ENCODE peak calls at places on chromosomes 3 and 15, in nine cellular contexts. One of them, this sample, is unnamed.

GRCh38 chr15:24862726-24863521 is 91.9 kb upstream of the SNRPN start:
- DNase-seq in stimulated activated CD4-positive, alpha-beta T cell treated with anti-CD3 and anti-CD28 coated beads, Interleukin-12 subunit alpha, Interleukin-12 subunit beta, amount 100 ng/mL, for 24 hours: no peak
- DNase-seq in fibroblast of mammary gland: no peak
- DNase-seq in SW480: no peak
- DNase-seq in putamen: no peak
- DNase-seq in substantia nigra: no peak
- DNase-seq in SK-MEL-5: no peak
- DNase-seq in NCI-H460: no peak
- DNase-seq in NCI-H2081: no peak
- DNase-seq in this sample: no peak

GRCh38 chr3:118974356-118975097 is 60.1 kb downstream of the IGSF11 start:
- DNase-seq in SK-MEL-5: no peak
- DNase-seq in substantia nigra: no peak
- DNase-seq in putamen: no peak
- DNase-seq in NCI-H2081: no peak
- DNase-seq in stimulated activated CD4-positive, alpha-beta T cell treated with anti-CD3 and anti-CD28 coated beads, Interleukin-12 subunit alpha, Interleukin-12 subunit beta, amount 100 ng/mL, for 24 hours: no peak
- DNase-seq in fibroblast of mammary gland: no peak
- DNase-seq in NCI-H460: no peak
- DNase-seq in SW480: no peak
- DNase-seq in this sample: no peak

GRCh38 chr15:79184465-79184892 is 93.9 kb upstream of the RASGRF1 start:
- DNase-seq in stimulated activated CD4-positive, alpha-beta T cell treated with anti-CD3 and anti-CD28 coated beads, Interleukin-12 subunit alpha, Interleukin-12 subunit beta, amount 100 ng/mL, for 24 hours: peak
- DNase-seq in fibroblast of mammary gland: peak
- DNase-seq in SW480: peak
- DNase-seq in NCI-H2081: peak
- DNase-seq in SK-MEL-5: peak
- DNase-seq in substantia nigra: peak
- DNase-seq in putamen: peak
- DNase-seq in NCI-H460: peak
- DNase-seq in this sample: peak

GRCh38 chr15:24745276-24745675 is 69.7 kb downstream of the NPAP1 start:
- DNase-seq in substantia nigra: no peak
- DNase-seq in putamen: no peak
- DNase-seq in stimulated activated CD4-positive, alpha-beta T cell treated with anti-CD3 and anti-CD28 coated beads, Interleukin-12 subunit alpha, Interleukin-12 subunit beta, amount 100 ng/mL, for 24 hours: no peak
- DNase-seq in SW480: no peak
- DNase-seq in NCI-H2081: no peak
- DNase-seq in NCI-H460: no peak
- DNase-seq in fibroblast of mammary gland: no peak
- DNase-seq in SK-MEL-5: no peak
- DNase-seq in this sample: no peak

GRCh38 chr3:30343067-30343831 is 263.2 kb upstream of the TGFBR2 start:
- DNase-seq in stimulated activated CD4-positive, alpha-beta T cell treated with anti-CD3 and anti-CD28 coated beads, Interleukin-12 subunit alpha, Interleukin-12 subunit beta, amount 100 ng/mL, for 24 hours: no peak
- DNase-seq in SW480: no peak
- DNase-seq in fibroblast of mammary gland: no peak
- DNase-seq in substantia nigra: no peak
- DNase-seq in putamen: no peak
- DNase-seq in NCI-H460: no peak
- DNase-seq in NCI-H2081: no peak
- DNase-seq in SK-MEL-5: no peak
- DNase-seq in this sample: no peak

GRCh38 chr3:54549607-54550006 is 378.3 kb downstream of the LRTM1 start:
- DNase-seq in substantia nigra: no peak
- DNase-seq in fibroblast of mammary gland: no peak
- DNase-seq in NCI-H2081: no peak
- DNase-seq in stimulated activated CD4-positive, alpha-beta T cell treated with anti-CD3 and anti-CD28 coated beads, Interleukin-12 subunit alpha, Interleukin-12 subunit beta, amount 100 ng/mL, for 24 hours: no peak
- DNase-seq in putamen: no peak
- DNase-seq in SW480: no peak
- DNase-seq in NCI-H460: no peak
- DNase-seq in SK-MEL-5: no peak
- DNase-seq in this sample: no peak

GRCh38 chr3:53643757-53644156 is 149.3 kb downstream of the CACNA1D start:
- DNase-seq in NCI-H460: no peak
- DNase-seq in substantia nigra: no peak
- DNase-seq in stimulated activated CD4-positive, alpha-beta T cell treated with anti-CD3 and anti-CD28 coated beads, Interleukin-12 subunit alpha, Interleukin-12 subunit beta, amount 100 ng/mL, for 24 hours: no peak
- DNase-seq in putamen: no peak
- DNase-seq in SK-MEL-5: peak
- DNase-seq in SW480: no peak
- DNase-seq in fibroblast of mammary gland: no peak
- DNase-seq in NCI-H2081: no peak
- DNase-seq in this sample: no peak

GRCh38 chr3:147360936-147361670 is 45.2 kb downstream of the ZIC4 start:
- DNase-seq in fibroblast of mammary gland: no peak
- DNase-seq in NCI-H2081: no peak
- DNase-seq in SK-MEL-5: no peak
- DNase-seq in NCI-H460: no peak
- DNase-seq in SW480: no peak
- DNase-seq in substantia nigra: no peak
- DNase-seq in putamen: no peak
- DNase-seq in stimulated activated CD4-positive, alpha-beta T cell treated with anti-CD3 and anti-CD28 coated beads, Interleukin-12 subunit alpha, Interleukin-12 subunit beta, amount 100 ng/mL, for 24 hours: no peak
- DNase-seq in this sample: no peak

GRCh38 chr3:138849541-138849940 is 14.8 kb upstream of the PIK3CB start:
- DNase-seq in fibroblast of mammary gland: no peak
- DNase-seq in SW480: no peak
- DNase-seq in NCI-H2081: no peak
- DNase-seq in NCI-H460: no peak
- DNase-seq in substantia nigra: no peak
- DNase-seq in stimulated activated CD4-positive, alpha-beta T cell treated with anti-CD3 and anti-CD28 coated beads, Interleukin-12 subunit alpha, Interleukin-12 subunit beta, amount 100 ng/mL, for 24 hours: no peak
- DNase-seq in SK-MEL-5: peak
- DNase-seq in putamen: no peak
- DNase-seq in this sample: no peak

This sample was measured in effector memory CD4-positive, alpha-beta T cell.